ENCODE peak calls at places on chromosomes 12 and 14, in four cellular contexts. K is H1, F is GM12878, C is K562. B is an unnamed sample.

GRCh38 chr14:26960049-26960688 is 362.3 kb upstream of the NOVA1 start:
- DNase-seq in C (no peak), F (no peak), K (no peak), B (no peak)

GRCh38 chr12:110689601-110690430 is 901 bp upstream of the HVCN1 start:
- DNase-seq in C (peak; percentile 34), K (peak; percentile 78), F (peak; percentile 57), B (no peak)

GRCh38 chr12:120939954-120940353 is 35.8 kb upstream of the SPPL3 start:
- DNase-seq in C (no peak), F (no peak), K (no peak), B (no peak)

GRCh38 chr12:89280833-89281533 is 71.3 kb downstream of the DUSP6 start:
- DNase-seq in C (no peak), F (no peak), K (no peak), B (no peak)

GRCh38 chr14:95500772-95501401 is 15.6 kb downstream of the SYNE3 start:
- DNase-seq in K (no peak), C (no peak), F (no peak), B (no peak)

GRCh38 chr12:96465896-96466295 is 23.5 kb upstream of the CFAP54 start:
- DNase-seq in C (no peak), K (no peak), F (no peak), B (no peak)

GRCh38 chr12:31309279-31309678 is 16.7 kb downstream of the SINHCAF start:
- DNase-seq in K (no peak), F (no peak), C (no peak), B (no peak)

GRCh38 chr14:34711808-34712712 is 2.3 kb downstream of the CFL2 start:
- DNase-seq in C (no peak), F (no peak), K (no peak), B (no peak)

GRCh38 chr14:68510951-68511726 is 281.7 kb downstream of the ZFP36L1 start:
- DNase-seq in C (no peak), K (peak; percentile 33), F (no peak), B (no peak)

GRCh38 chr12:5503371-5503770 is 71.5 kb downstream of the NTF3 start:
- DNase-seq in F (no peak), K (no peak), C (no peak), B (no peak)
- TF ChIP-seq BRCA1 in F (no peak), K (no peak), C (no peak), B (no peak)

GRCh38 chr12:24244801-24245200 is 295.3 kb upstream of the SOX5 start:
- DNase-seq in C (no peak), K (no peak), F (no peak), B (no peak)
- TF ChIP-seq HDAC6 in C (no peak), K (no peak), F (no peak), B (no peak)

GRCh38 chr14:101506921-101507300 is 54.4 kb upstream of the DIO3 start:
- DNase-seq in C (no peak), K (no peak), F (no peak), B (no peak)

GRCh38 chr14:101508196-101508947 is 52.9 kb upstream of the DIO3 start:
- DNase-seq in F (no peak), C (no peak), K (no peak), B (no peak)

GRCh38 chr14:101506211-101506920 is 54.9 kb upstream of the DIO3 start:
- DNase-seq in F (no peak), C (no peak), K (no peak), B (no peak)

GRCh38 chr14:101508948-101509729 is 52.2 kb upstream of the DIO3 start:
- DNase-seq in C (no peak), K (no peak), F (no peak), B (no peak)

GRCh38 chr14:101507306-101508150 is 53.8 kb upstream of the DIO3 start:
- DNase-seq in F (no peak), C (no peak), K (no peak), B (no peak)
- TF ChIP-seq BRCA1 in F (no peak), C (no peak), K (no peak), B (no peak)

GRCh38 chr12:101172316-101172715 is 37.7 kb downstream of the SLC5A8 start:
- DNase-seq in K (peak; percentile 69), F (no peak), C (peak; percentile 17), B (peak; percentile 23)
- TF ChIP-seq HDAC6 in K (no peak), F (no peak), C (no peak), B (no peak)

GRCh38 chr12:98893126-98893525 is 248.0 kb downstream of the APAF1 start:
- DNase-seq in F (no peak), C (no peak), K (no peak), B (no peak)
- TF ChIP-seq BRCA1 in F (no peak), C (no peak), K (no peak), B (no peak)

GRCh38 chr14:94041551-94042346 is 15.6 kb downstream of the OTUB2 start:
- DNase-seq in C (no peak), F (no peak), K (no peak), B (peak; percentile 75)
- TF ChIP-seq HDAC6 in C (no peak), F (no peak), K (no peak), B (no peak)

DNA sequence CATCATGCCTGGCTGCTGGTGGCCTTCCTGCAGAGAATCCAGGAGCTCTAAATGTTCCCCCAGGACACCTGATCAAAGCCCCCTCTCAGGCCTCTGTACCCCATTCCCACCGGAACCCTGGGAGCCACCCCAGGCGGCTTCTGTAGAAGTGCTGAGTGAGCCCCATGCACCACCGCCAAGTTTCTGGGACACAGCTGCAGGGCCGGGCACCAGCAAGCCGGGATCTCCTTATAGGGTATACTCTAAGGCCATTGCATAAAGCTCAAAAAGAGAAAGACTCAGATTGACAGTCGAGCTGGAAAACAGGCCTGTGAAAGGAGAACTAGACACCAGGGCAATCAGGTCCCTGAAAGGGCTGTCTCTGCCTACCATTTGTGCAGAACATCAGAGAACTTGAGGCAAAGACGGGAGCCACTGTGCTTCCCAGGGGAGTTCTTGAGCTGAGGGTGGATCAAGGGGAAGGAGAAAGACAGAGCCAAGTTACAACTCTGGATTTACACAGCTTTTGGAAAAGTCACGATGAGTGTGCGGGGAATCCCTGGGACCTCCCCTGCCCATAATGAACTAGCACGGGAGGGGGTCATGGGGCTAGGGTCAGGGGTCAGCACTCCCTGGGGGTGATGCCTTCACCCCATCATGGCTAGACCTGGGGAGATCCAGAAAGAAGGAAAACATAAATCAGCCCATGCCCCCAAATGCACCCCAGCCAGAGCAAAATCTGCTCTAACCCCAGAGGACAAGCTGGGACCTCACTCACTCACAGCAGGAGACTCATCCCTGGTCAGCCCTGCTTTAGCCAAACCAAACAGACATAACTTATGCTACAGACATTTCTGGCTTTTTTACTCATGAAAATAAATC is 51.1 kb downstream of the ITPK1 start:
- DNase-seq in C (no peak), K (no peak), F (no peak), B (no peak)
- TF ChIP-seq BRCA1 in C (no peak), K (no peak), F (no peak), B (no peak)

DNA sequence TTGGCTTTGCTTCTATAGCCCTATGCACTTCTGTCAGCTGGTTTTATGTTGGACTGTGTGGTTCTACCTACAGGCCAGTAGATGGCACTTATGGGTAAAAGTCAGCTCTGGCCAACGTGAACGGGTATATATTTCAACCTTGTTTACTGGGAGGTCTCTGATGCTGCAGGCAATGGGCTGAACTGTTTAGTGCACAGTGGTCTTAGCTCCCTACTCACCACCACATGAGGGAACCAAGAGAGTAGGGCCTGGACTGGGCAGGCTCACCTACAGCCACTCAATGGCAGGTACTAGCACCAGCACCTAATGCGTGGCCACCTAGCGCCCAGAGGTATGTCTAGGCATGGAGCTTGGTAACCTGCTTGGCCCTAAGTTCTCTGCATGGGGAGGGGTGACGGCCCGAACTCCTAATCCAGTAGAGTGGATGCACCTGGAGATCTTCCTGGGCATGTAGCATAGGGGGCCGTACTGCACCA is 481.8 kb downstream of the TMEM117 start:
- DNase-seq in C (no peak), F (no peak), K (peak; percentile 52), B (peak; percentile 30)
- TF ChIP-seq HDAC6 in C (no peak), F (no peak), K (no peak), B (no peak)